ENCODE peak calls at places on chromosomes 2 and 18, in ten cellular contexts. Q, G, P, A, F, O, N, W, J and I are unnamed samples.

GRCh38 chr2:50995610-50996009 is 36.3 kb downstream of the NRXN1 start:
- DNase-seq in Q (peak), G (no peak), P (peak), A (no peak), F (peak), O (no peak), N (no peak), W (peak), J (no peak), I (no peak)

GRCh38 chr18:39053569-39053968 is 1488.0 kb upstream of the CELF4 start:
- DNase-seq in Q (no peak), G (no peak), P (no peak), A (no peak), F (no peak), O (no peak), N (no peak), W (no peak), J (no peak), I (no peak)

GRCh38 chr18:23302514-23302851 is 150.6 kb upstream of the RIOK3 start:
- DNase-seq in Q (no peak), G (no peak), P (no peak), A (no peak), F (no peak), O (no peak), N (no peak), W (no peak), J (no peak), I (no peak)

GRCh38 chr2:100256416-100256815 is 65.9 kb downstream of the LONRF2 start:
- DNase-seq in Q (no peak), G (no peak), P (no peak), A (no peak), F (no peak), O (no peak), N (no peak), W (no peak), J (peak), I (no peak)

GRCh38 chr2:142586693-142587432 is 290.6 kb upstream of the KYNU start:
- DNase-seq in Q (peak), G (no peak), P (no peak), A (no peak), F (no peak), O (no peak), N (no peak), W (no peak), J (no peak), I (no peak)

GRCh38 chr18:76431437-76432273 is 63.4 kb downstream of the ZNF516 start:
- DNase-seq in Q (no peak), G (no peak), P (no peak), A (no peak), F (no peak), O (no peak), N (no peak), W (peak), J (no peak), I (no peak)

GRCh38 chr18:13500891-13501887 is 225.2 kb downstream of the FAM210A start:
- DNase-seq in Q (peak), G (no peak), P (no peak), A (no peak), F (peak), O (peak), N (no peak), W (peak), J (no peak), I (no peak)

GRCh38 chr2:223100061-223100511 is 48.1 kb downstream of the KCNE4 start:
- DNase-seq in Q (peak), G (no peak), P (no peak), A (no peak), F (peak), O (peak), N (no peak), W (peak), J (peak), I (no peak)

GRCh38 chr2:23994567-23994966 is 15.3 kb upstream of the MFSD2B start:
- DNase-seq in Q (no peak), G (no peak), P (no peak), A (no peak), F (no peak), O (no peak), N (no peak), W (no peak), J (no peak), I (no peak)

GRCh38 chr2:220147186-220147585 is 519.8 kb downstream of the SLC4A3 start:
- DNase-seq in Q (peak), G (no peak), P (no peak), A (no peak), F (peak), O (no peak), N (no peak), W (no peak), J (no peak), I (no peak)

GRCh38 chr18:48715651-48716354 is 177.0 kb downstream of the CTIF start:
- DNase-seq in Q (no peak), G (no peak), P (no peak), A (no peak), F (no peak), O (no peak), N (no peak), W (no peak), J (peak), I (no peak)

GRCh38 chr2:102708847-102709559 is 52.8 kb upstream of the TMEM182 start:
- DNase-seq in Q (peak), G (no peak), P (no peak), A (no peak), F (peak), O (no peak), N (peak), W (no peak), J (no peak), I (no peak)